ENCODE peak calls at places on chromosomes 7 and 10, in ten cellular contexts. Y is cardiac muscle cell; L is PC-3; A is thoracic aorta; C is dorsolateral prefrontal cortex; J is foreskin keratinocyte; Z is brain microvascular endothelial cell; I is uterus; M is CD8-positive, alpha-beta memory T cell; U is tibial artery. H is an unnamed sample.

GRCh38 chr7:45514944-45515343 is 59.2 kb upstream of the ADCY1 start:
- DNase-seq in L (no peak), J (no peak), M (no peak), Y (no peak), A (no peak), I (no peak), C (no peak), U (no peak), Z (no peak), H (no peak)

GRCh38 chr7:101435461-101436225 is 73.0 kb downstream of the COL26A1 start:
- DNase-seq in I (no peak), L (no peak), A (no peak), M (no peak), U (no peak), Y (no peak), C (no peak), J (no peak), Z (no peak), H (no peak)

GRCh38 chr10:34377833-34378232 is 437.3 kb downstream of the PARD3 start:
- DNase-seq in A (no peak), L (no peak), C (no peak), I (no peak), Y (no peak), Z (no peak), U (no peak), J (no peak), M (no peak), H (no peak)

GRCh38 chr10:26217396-26218105 is 977 bp downstream of the GAD2 start:
- DNase-seq in C (no peak), J (no peak), I (no peak), L (no peak), Y (no peak), M (no peak), U (no peak), A (no peak), Z (no peak), H (no peak)

GRCh38 chr10:52314822-52315552 is 906 bp downstream of the DKK1 start:
- DNase-seq in I (no peak), M (no peak), U (no peak), A (no peak), J (no peak), C (no peak), Y (peak), L (peak), Z (peak), H (no peak)

GRCh38 chr10:120543291-120543690 is 86.3 kb downstream of the PLPP4 start:
- DNase-seq in Y (no peak), J (no peak), I (no peak), A (no peak), M (no peak), U (no peak), Z (no peak), L (no peak), C (no peak), H (no peak)

GRCh38 chr7:116985575-116985974 is 32.3 kb downstream of the ST7 start:
- DNase-seq in I (no peak), C (no peak), J (no peak), M (no peak), L (no peak), U (no peak), A (no peak), Z (no peak), Y (no peak), H (no peak)

GRCh38 chr10:71081229-71081560 is 131.2 kb upstream of the UNC5B start:
- DNase-seq in I (no peak), U (no peak), C (no peak), J (no peak), L (no peak), M (no peak), Y (no peak), A (no peak), Z (no peak), H (no peak)

GRCh38 chr10:61664985-61665384 is 2.3 kb downstream of the CABCOCO1 start:
- DNase-seq in L (no peak), C (no peak), Z (no peak), M (no peak), U (no peak), A (no peak), Y (no peak), I (no peak), J (no peak), H (no peak)

DNA sequence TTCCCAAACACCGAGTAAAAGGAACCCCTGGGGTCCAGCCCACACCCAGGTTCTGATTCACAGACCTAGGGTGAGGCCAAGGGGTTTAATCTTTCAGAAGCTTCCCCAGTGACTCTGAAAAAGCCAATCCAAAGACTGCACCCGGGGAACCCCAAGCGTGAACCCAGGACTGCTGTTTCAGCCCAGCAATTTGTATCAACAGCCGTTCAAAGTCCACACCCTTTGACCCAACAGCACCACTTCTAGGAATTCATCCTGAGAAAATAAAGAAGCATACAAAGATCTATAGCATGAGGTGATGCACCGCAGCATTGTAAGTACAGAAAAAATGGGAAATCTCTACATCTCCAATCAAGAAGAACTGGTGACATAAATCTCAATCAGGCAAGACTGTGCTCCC is 24.4 kb downstream of the DLG5 start:
- DNase-seq in C (no peak), Z (no peak), A (no peak), L (no peak), I (no peak), M (no peak), U (no peak), J (no peak), Y (no peak), H (no peak)
- H3K27ac ChIP-seq in C (no peak), Z (no peak), A (no peak), L (no peak), I (no peak), M (no peak), U (no peak), J (no peak), Y (no peak), H (no peak)

DNA sequence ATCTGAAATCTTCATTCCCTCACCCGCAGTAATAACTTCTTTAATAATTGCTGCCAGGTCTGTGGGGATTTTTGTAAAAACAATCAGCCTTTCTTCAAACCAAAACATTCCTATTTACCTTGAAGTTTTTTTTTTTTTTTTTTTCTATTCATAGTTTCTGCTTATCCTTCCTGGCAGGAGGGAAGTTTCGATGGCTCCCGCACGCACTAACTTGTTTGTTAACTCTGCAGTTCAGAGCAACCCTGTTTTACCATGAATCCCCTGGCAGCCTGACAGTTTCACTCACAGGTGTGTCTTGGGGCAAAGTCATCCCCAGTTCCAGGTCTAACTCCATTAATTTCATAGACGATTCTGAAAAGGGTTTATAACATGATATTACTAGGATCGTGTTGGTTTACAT is 149.3 kb downstream of the KLF6 start:
- DNase-seq in U (no peak), Y (no peak), Z (no peak), M (no peak), J (peak), A (no peak), C (no peak), I (no peak), L (peak), H (no peak)
- H3K27ac ChIP-seq in U (no peak), Y (no peak), Z (no peak), M (no peak), J (peak), A (no peak), C (no peak), I (no peak), L (peak), H (no peak)

DNA sequence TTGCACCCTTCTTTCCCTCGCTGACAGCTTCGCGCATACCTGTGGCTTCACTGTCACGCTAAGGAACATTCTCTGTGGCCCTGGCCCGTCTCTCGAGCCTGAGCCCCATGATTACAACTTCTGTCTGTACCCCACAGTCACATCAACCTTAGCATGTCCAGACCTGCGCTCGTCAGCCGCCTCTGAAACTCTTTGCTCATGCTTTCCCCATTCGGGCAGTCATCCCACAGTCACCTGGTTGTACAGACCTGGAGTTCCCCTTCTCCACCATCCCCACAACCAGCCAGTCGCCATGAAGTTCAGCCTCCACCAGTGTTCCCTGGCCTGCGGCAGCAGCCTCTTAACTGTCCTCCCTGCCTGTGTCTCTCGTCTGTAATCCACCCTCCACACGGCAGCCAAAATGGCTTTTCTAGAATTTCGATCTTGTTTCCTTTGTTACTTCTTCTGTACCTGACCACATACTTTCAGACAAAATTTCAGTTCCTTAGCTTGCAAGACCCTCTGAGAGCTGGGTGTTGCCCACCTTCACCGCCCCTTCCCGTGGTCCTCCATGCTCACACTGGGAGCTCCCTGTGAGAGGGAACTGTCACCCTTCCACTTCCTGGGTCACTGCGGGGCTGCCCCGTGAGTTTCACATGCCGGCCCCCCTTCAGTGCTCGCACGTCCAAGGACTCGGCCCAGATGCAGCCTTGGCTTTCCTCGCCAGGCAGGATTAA is 229.2 kb downstream of the CELF2 start:
- DNase-seq in Y (no peak), M (no peak), J (peak), A (no peak), Z (no peak), L (no peak), U (no peak), I (no peak), C (no peak), H (no peak)
- H3K27ac ChIP-seq in Y (no peak), M (no peak), J (no peak), A (no peak), Z (no peak), L (no peak), U (no peak), I (no peak), C (peak), H (no peak)

GRCh38 chr10:44982114-44982460 is 3.5 kb upstream of the DEPP1 start:
- DNase-seq in J (no peak), M (no peak), A (no peak), C (no peak), Y (no peak), Z (peak), U (peak), I (peak), L (peak), H (no peak)
- H3K27ac ChIP-seq in J (peak), M (no peak), A (peak), C (peak), Y (no peak), Z (peak), U (peak), I (peak), L (peak), H (peak)

H was measured in substantia nigra.